ENCODE peak calls at places on chromosomes 11 and 22, in eight cellular contexts. One of them, this sample, is unnamed.

GRCh38 chr11:1746516-1746931 is 3.9 kb downstream of the IFITM10 start:
- DNase-seq in GM03348: no peak
- DNase-seq in NCI-H69: peak
- DNase-seq in mesendoderm: no peak
- DNase-seq in mucosa of descending colon: peak
- DNase-seq in RWPE1: no peak
- DNase-seq in lower leg skin: no peak
- DNase-seq in RPMI7951: peak
- DNase-seq in this sample: no peak

GRCh38 chr22:26576026-26576680 is 13.8 kb downstream of the TPST2 start:
- DNase-seq in RWPE1: no peak
- DNase-seq in lower leg skin: no peak
- DNase-seq in mesendoderm: peak
- DNase-seq in RPMI7951: no peak
- DNase-seq in NCI-H69: no peak
- DNase-seq in GM03348: peak
- DNase-seq in mucosa of descending colon: no peak
- DNase-seq in this sample: no peak

GRCh38 chr11:665062-665706 is 28.1 kb downstream of the DRD4 start:
- DNase-seq in mesendoderm: no peak
- DNase-seq in GM03348: no peak
- DNase-seq in RWPE1: no peak
- DNase-seq in RPMI7951: no peak
- DNase-seq in lower leg skin: no peak
- DNase-seq in mucosa of descending colon: no peak
- DNase-seq in NCI-H69: no peak
- DNase-seq in this sample: no peak

GRCh38 chr11:128284634-128285033 is 302.7 kb downstream of the ETS1 start:
- DNase-seq in RWPE1: no peak
- DNase-seq in mesendoderm: no peak
- DNase-seq in GM03348: no peak
- DNase-seq in NCI-H69: no peak
- DNase-seq in lower leg skin: no peak
- DNase-seq in RPMI7951: no peak
- DNase-seq in mucosa of descending colon: no peak
- DNase-seq in this sample: no peak

GRCh38 chr22:46881373-46882118 is 119.1 kb downstream of the TBC1D22A start:
- DNase-seq in GM03348: peak
- DNase-seq in mucosa of descending colon: no peak
- DNase-seq in RWPE1: peak
- DNase-seq in lower leg skin: no peak
- DNase-seq in RPMI7951: peak
- DNase-seq in NCI-H69: no peak
- DNase-seq in mesendoderm: no peak
- DNase-seq in this sample: no peak

GRCh38 chr22:32696089-32696488 is 105.4 kb upstream of the TIMP3 start:
- DNase-seq in RPMI7951: peak
- DNase-seq in mesendoderm: no peak
- DNase-seq in GM03348: no peak
- DNase-seq in mucosa of descending colon: no peak
- DNase-seq in NCI-H69: no peak
- DNase-seq in RWPE1: no peak
- DNase-seq in lower leg skin: no peak
- DNase-seq in this sample: no peak

GRCh38 chr22:37409557-37409956 is 17.7 kb downstream of the ELFN2 start:
- DNase-seq in mucosa of descending colon: no peak
- DNase-seq in NCI-H69: peak
- DNase-seq in lower leg skin: no peak
- DNase-seq in RPMI7951: no peak
- DNase-seq in mesendoderm: no peak
- DNase-seq in RWPE1: no peak
- DNase-seq in GM03348: no peak
- DNase-seq in this sample: no peak

GRCh38 chr22:19434829-19435580 is 2.7 kb downstream of the MRPL40 start:
- DNase-seq in RWPE1: no peak
- DNase-seq in lower leg skin: no peak
- DNase-seq in RPMI7951: no peak
- DNase-seq in mucosa of descending colon: no peak
- DNase-seq in GM03348: no peak
- DNase-seq in NCI-H69: no peak
- DNase-seq in mesendoderm: no peak
- DNase-seq in this sample: no peak

GRCh38 chr11:118226294-118226693 is 1.5 kb upstream of the JAML start:
- DNase-seq in mucosa of descending colon: no peak
- DNase-seq in NCI-H69: no peak
- DNase-seq in RWPE1: no peak
- DNase-seq in lower leg skin: no peak
- DNase-seq in mesendoderm: no peak
- DNase-seq in GM03348: no peak
- DNase-seq in RPMI7951: peak
- DNase-seq in this sample: no peak

GRCh38 chr22:19825016-19825339 is 29.7 kb downstream of the GNB1L start:
- DNase-seq in mucosa of descending colon: peak
- DNase-seq in GM03348: peak
- DNase-seq in NCI-H69: no peak
- DNase-seq in RPMI7951: no peak
- DNase-seq in RWPE1: no peak
- DNase-seq in mesendoderm: no peak
- DNase-seq in lower leg skin: no peak
- DNase-seq in this sample: peak

GRCh38 chr22:30044369-30044768 is 35.9 kb upstream of the HORMAD2 start:
- DNase-seq in mucosa of descending colon: no peak
- DNase-seq in RPMI7951: peak
- DNase-seq in RWPE1: peak
- DNase-seq in GM03348: peak
- DNase-seq in mesendoderm: no peak
- DNase-seq in lower leg skin: no peak
- DNase-seq in NCI-H69: peak
- DNase-seq in this sample: no peak

GRCh38 chr22:27850000-27850465 is 48.5 kb upstream of the MN1 start:
- DNase-seq in RWPE1: no peak
- DNase-seq in mucosa of descending colon: no peak
- DNase-seq in mesendoderm: peak
- DNase-seq in lower leg skin: no peak
- DNase-seq in GM03348: no peak
- DNase-seq in NCI-H69: no peak
- DNase-seq in RPMI7951: no peak
- DNase-seq in this sample: no peak

GRCh38 chr22:19703869-19704268 is 10.4 kb upstream of the SEPTIN5 start:
- DNase-seq in NCI-H69: peak
- DNase-seq in mucosa of descending colon: no peak
- DNase-seq in GM03348: no peak
- DNase-seq in RPMI7951: no peak
- DNase-seq in RWPE1: no peak
- DNase-seq in lower leg skin: no peak
- DNase-seq in mesendoderm: no peak
- DNase-seq in this sample: peak

GRCh38 chr22:37126882-37127281 is 17.4 kb upstream of the TMPRSS6 start:
- DNase-seq in RPMI7951: no peak
- DNase-seq in GM03348: no peak
- DNase-seq in NCI-H69: peak
- DNase-seq in lower leg skin: no peak
- DNase-seq in mesendoderm: no peak
- DNase-seq in mucosa of descending colon: no peak
- DNase-seq in RWPE1: no peak
- DNase-seq in this sample: no peak

GRCh38 chr11:64971421-64972233 is at the start of gene MAJIN:
- DNase-seq in RWPE1: peak
- DNase-seq in lower leg skin: peak
- DNase-seq in GM03348: peak
- DNase-seq in NCI-H69: no peak
- DNase-seq in RPMI7951: peak
- DNase-seq in mucosa of descending colon: peak
- DNase-seq in mesendoderm: peak
- DNase-seq in this sample: peak

GRCh38 chr11:61973603-61974162 is 6.2 kb upstream of the FTH1 start:
- DNase-seq in NCI-H69: no peak
- DNase-seq in mucosa of descending colon: no peak
- DNase-seq in lower leg skin: peak
- DNase-seq in RWPE1: peak
- DNase-seq in mesendoderm: no peak
- DNase-seq in RPMI7951: no peak
- DNase-seq in GM03348: no peak
- DNase-seq in this sample: peak

GRCh38 chr11:67437082-67437821 is at the start of gene PTPRCAP:
- DNase-seq in lower leg skin: no peak
- DNase-seq in NCI-H69: no peak
- DNase-seq in RWPE1: no peak
- DNase-seq in GM03348: no peak
- DNase-seq in RPMI7951: no peak
- DNase-seq in mesendoderm: peak
- DNase-seq in mucosa of descending colon: peak
- DNase-seq in this sample: no peak